ENCODE peak calls at places on chromosomes 16 and 17, in four cellular contexts. S is GM10248; X is nephron progenitor cell; F is effector memory CD4-positive, alpha-beta T cell. K is an unnamed sample.

GRCh38 chr17:7393613-7394451 is 493 bp downstream of the PLSCR3 start:
- DNase-seq in S (peak; percentile 80), X (peak; percentile 67), F (peak; percentile 73), K (no peak)

GRCh38 chr16:15653227-15653626 is 3.2 kb downstream of the NDE1 start:
- DNase-seq in S (no peak), X (no peak), F (no peak), K (no peak)

GRCh38 chr17:28370035-28370743 is at the start of gene VTN:
- DNase-seq in S (no peak), X (peak; percentile 61), F (no peak), K (no peak)

GRCh38 chr17:14738652-14738988 is 437.7 kb downstream of the HS3ST3B1 start:
- DNase-seq in S (no peak), X (no peak), F (no peak), K (no peak)

GRCh38 chr16:71882505-71883192 is 1.3 kb downstream of the ZNF821 start:
- DNase-seq in S (peak; percentile 79), X (peak; percentile 77), F (peak; percentile 73), K (no peak)

GRCh38 chr17:66637491-66637890 is 197.4 kb upstream of the CACNG5 start:
- DNase-seq in S (no peak), X (no peak), F (no peak), K (no peak)

GRCh38 chr17:79102214-79102613 is 27.6 kb downstream of the ENGASE start:
- DNase-seq in S (no peak), X (no peak), F (no peak), K (no peak)

GRCh38 chr16:66511615-66512500 is 38.1 kb downstream of the TK2 start:
- DNase-seq in S (no peak), X (no peak), F (no peak), K (no peak)

GRCh38 chr17:82089723-82090548 is 8.1 kb downstream of the FASN start:
- DNase-seq in S (no peak), X (no peak), F (no peak), K (no peak)

GRCh38 chr17:28912281-28912937 is 9.5 kb upstream of the DHRS13 start:
- DNase-seq in S (no peak), X (no peak), F (no peak), K (no peak)

GRCh38 chr17:61361084-61361483 is 38.6 kb upstream of the TBX2 start:
- DNase-seq in S (no peak), X (no peak), F (no peak), K (no peak)

GRCh38 chr17:80479246-80479566 is 2.8 kb upstream of the NPTX1 start:
- DNase-seq in S (no peak), X (no peak), F (no peak), K (no peak)

GRCh38 chr17:8091033-8091687 is 3.6 kb upstream of the ALOX12B start:
- DNase-seq in S (peak; percentile 70), X (no peak), F (no peak), K (no peak)

GRCh38 chr17:5837055-5837491 is 233.1 kb upstream of the WSCD1 start:
- DNase-seq in S (no peak), X (no peak), F (no peak), K (no peak)

GRCh38 chr16:85947511-85948509 is 48.8 kb downstream of the IRF8 start:
- DNase-seq in S (peak; percentile 85), X (no peak), F (no peak), K (no peak)

GRCh38 chr16:21097151-21097550 is 53.5 kb downstream of the DNAH3 start:
- DNase-seq in S (no peak), X (no peak), F (no peak), K (no peak)

GRCh38 chr17:8002646-8003593 is 505 bp downstream of the GUCY2D start:
- DNase-seq in S (no peak), X (no peak), F (no peak), K (no peak)

GRCh38 chr17:38746893-38747384 is 1.2 kb downstream of the PCGF2 start:
- DNase-seq in S (no peak), X (no peak), F (no peak), K (no peak)

GRCh38 chr16:24041834-24042631 is 206.2 kb downstream of the PRKCB start:
- DNase-seq in S (peak; percentile 82), X (peak; percentile 83), F (peak; percentile 60), K (no peak)